ENCODE peak calls at places on chromosomes 3 and 15, in six cellular contexts. P, A, B, Y, S and U are unnamed samples.

GRCh38 chr3:46245155-46245554 is 2.9 kb downstream of the CCR3 start:
- DNase-seq in P (no peak), A (no peak), B (no peak), Y (no peak), S (no peak), U (no peak)

GRCh38 chr3:64355473-64355872 is 130.2 kb upstream of the PRICKLE2 start:
- DNase-seq in P (no peak), A (no peak), B (no peak), Y (peak), S (peak), U (no peak)

GRCh38 chr3:94001825-94002495 is 22.0 kb downstream of the ARL13B start:
- DNase-seq in P (no peak), A (no peak), B (no peak), Y (no peak), S (no peak), U (no peak)

GRCh38 chr15:43749690-43750345 is 3.6 kb downstream of the PDIA3 start:
- DNase-seq in P (no peak), A (peak), B (no peak), Y (peak), S (peak), U (no peak)

GRCh38 chr3:157174265-157174615 is 14.3 kb upstream of the CCNL1 start:
- DNase-seq in P (no peak), A (no peak), B (no peak), Y (no peak), S (no peak), U (no peak)

GRCh38 chr3:112847692-112848091 is 1.0 kb upstream of the CD200R1L start:
- DNase-seq in P (no peak), A (peak), B (no peak), Y (peak), S (peak), U (no peak)

GRCh38 chr15:89167267-89168176 is 53.9 kb downstream of the RLBP1 start:
- DNase-seq in P (peak), A (no peak), B (peak), Y (no peak), S (no peak), U (no peak)

GRCh38 chr3:74059301-74059700 is 434.6 kb upstream of the PDZRN3 start:
- DNase-seq in P (no peak), A (no peak), B (no peak), Y (no peak), S (no peak), U (no peak)

GRCh38 chr3:48428088-48428862 is 1.6 kb downstream of the PLXNB1 start:
- DNase-seq in P (no peak), A (no peak), B (peak), Y (peak), S (no peak), U (no peak)

GRCh38 chr3:193474446-193474845 is 80.2 kb downstream of the ATP13A4 start:
- DNase-seq in P (no peak), A (no peak), B (no peak), Y (no peak), S (no peak), U (no peak)

GRCh38 chr15:80749589-80749988 is 29.6 kb upstream of the CEMIP start:
- DNase-seq in P (no peak), A (no peak), B (no peak), Y (no peak), S (no peak), U (no peak)

GRCh38 chr3:117939628-117940027 is 1095.0 kb downstream of the IGSF11 start:
- DNase-seq in P (no peak), A (no peak), B (no peak), Y (no peak), S (no peak), U (no peak)

GRCh38 chr3:128503164-128503651 is 10.2 kb upstream of the GATA2 start:
- DNase-seq in P (no peak), A (no peak), B (peak), Y (no peak), S (no peak), U (no peak)

GRCh38 chr15:80727596-80727995 is 32.5 kb downstream of the ABHD17C start:
- DNase-seq in P (no peak), A (no peak), B (no peak), Y (no peak), S (no peak), U (no peak)

GRCh38 chr3:125067225-125067624 is 11.4 kb upstream of the HEG1 start:
- DNase-seq in P (no peak), A (no peak), B (no peak), Y (no peak), S (no peak), U (no peak)

GRCh38 chr15:29132786-29133185 is 136.8 kb downstream of the NSMCE3 start:
- DNase-seq in P (no peak), A (no peak), B (no peak), Y (peak), S (no peak), U (no peak)

GRCh38 chr3:14118400-14119165 is 6.1 kb downstream of the CHCHD4 start:
- DNase-seq in P (no peak), A (no peak), B (no peak), Y (no peak), S (no peak), U (no peak)

GRCh38 chr3:149648525-149648924 is 9.3 kb downstream of the WWTR1 start:
- DNase-seq in P (no peak), A (no peak), B (no peak), Y (no peak), S (no peak), U (no peak)

GRCh38 chr3:52291508-52292181 is 4.0 kb downstream of the GLYCTK start:
- DNase-seq in P (no peak), A (peak), B (peak), Y (peak), S (peak), U (no peak)

GRCh38 chr3:172625404-172625803 is 85.5 kb downstream of the NCEH1 start:
- DNase-seq in P (no peak), A (no peak), B (peak), Y (no peak), S (no peak), U (no peak)

GRCh38 chr3:116614795-116615362 is 94.7 kb upstream of the TUSC7 start:
- DNase-seq in P (no peak), A (no peak), B (peak), Y (no peak), S (no peak), U (no peak)

GRCh38 chr3:72903004-72903403 is 15.2 kb downstream of the GXYLT2 start:
- DNase-seq in P (no peak), A (no peak), B (no peak), Y (no peak), S (no peak), U (no peak)

GRCh38 chr15:96322401-96323249 is 7.9 kb upstream of the NR2F2 start:
- DNase-seq in P (no peak), A (no peak), B (no peak), Y (no peak), S (no peak), U (no peak)

GRCh38 chr3:11371758-11372157 is 99.6 kb downstream of the ATG7 start:
- DNase-seq in P (no peak), A (no peak), B (peak), Y (no peak), S (no peak), U (no peak)

GRCh38 chr3:16338999-16339398 is 74.0 kb downstream of the OXNAD1 start:
- DNase-seq in P (no peak), A (no peak), B (peak), Y (no peak), S (no peak), U (no peak)

GRCh38 chr3:105527949-105528348 is 161.2 kb downstream of the ALCAM start:
- DNase-seq in P (peak), A (no peak), B (peak), Y (no peak), S (no peak), U (no peak)

GRCh38 chr3:160754855-160755747 is 930 bp upstream of the PPM1L start:
- DNase-seq in P (peak), A (peak), B (peak), Y (peak), S (peak), U (peak)
- H3K27ac ChIP-seq in P (peak), A (peak), B (peak), Y (peak), S (peak), U (peak)

DNA sequence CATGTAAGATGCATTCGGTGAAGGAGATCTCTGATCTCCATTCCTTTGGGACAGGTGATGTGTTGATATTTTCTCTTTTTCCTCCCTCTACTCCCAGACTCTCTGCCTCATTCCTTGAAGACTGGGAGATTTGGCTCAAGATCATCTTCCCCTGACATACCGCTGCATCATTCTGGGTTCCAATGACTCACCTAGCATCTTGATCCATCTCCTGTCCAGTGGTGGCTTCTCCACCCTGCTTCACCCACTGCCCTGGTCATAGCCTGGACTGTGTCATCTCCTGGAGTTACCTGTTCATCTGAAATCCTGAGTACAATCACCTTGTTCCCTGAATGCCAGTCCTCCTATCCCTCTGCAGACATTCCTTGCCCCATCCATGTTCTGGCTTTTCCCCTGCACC is 57.4 kb upstream of the TRAK1 start:
- DNase-seq in P (no peak), A (no peak), B (no peak), Y (peak), S (no peak), U (no peak)
- H3K27ac ChIP-seq in P (no peak), A (no peak), B (no peak), Y (peak), S (no peak), U (peak)

GRCh38 chr3:13063225-13063624 is 10.0 kb downstream of the IQSEC1 start:
- DNase-seq in P (no peak), A (no peak), B (no peak), Y (no peak), S (no peak), U (no peak)

GRCh38 chr3:13064469-13064868 is 8.8 kb downstream of the IQSEC1 start:
- DNase-seq in P (no peak), A (no peak), B (no peak), Y (no peak), S (no peak), U (no peak)

GRCh38 chr3:13065727-13066126 is 7.5 kb downstream of the IQSEC1 start:
- DNase-seq in P (no peak), A (no peak), B (no peak), Y (no peak), S (no peak), U (no peak)

GRCh38 chr3:13066236-13066635 is 7.0 kb downstream of the IQSEC1 start:
- DNase-seq in P (no peak), A (no peak), B (no peak), Y (no peak), S (no peak), U (no peak)

DNA sequence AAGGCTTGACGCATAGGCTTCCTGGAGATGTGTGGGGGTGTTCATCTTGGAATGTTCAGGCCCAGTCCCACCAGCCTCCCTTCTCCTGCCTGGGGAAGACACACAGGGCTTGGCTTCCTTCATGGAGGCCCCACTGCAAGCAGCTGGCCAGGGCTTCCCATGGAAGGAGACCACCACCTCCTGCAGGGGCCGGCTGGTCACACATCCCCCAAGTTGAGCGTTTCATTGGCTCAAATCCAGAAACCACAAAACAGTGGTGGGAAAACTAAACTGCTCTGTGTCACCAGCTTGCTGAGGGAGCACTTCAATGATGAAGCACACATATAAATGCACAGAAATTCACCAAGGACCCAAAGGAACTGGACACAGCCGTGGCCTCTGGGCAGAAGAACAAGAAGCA is 8.3 kb downstream of the IQSEC1 start:
- DNase-seq in P (no peak), A (no peak), B (peak), Y (no peak), S (no peak), U (no peak)
- H3K27ac ChIP-seq in P (no peak), A (no peak), B (no peak), Y (no peak), S (no peak), U (no peak)

GRCh38 chr15:74406517-74406916 is 27.2 kb downstream of the SEMA7A start:
- DNase-seq in P (no peak), A (no peak), B (no peak), Y (no peak), S (no peak), U (no peak)
- H3K27ac ChIP-seq in P (peak), A (no peak), B (no peak), Y (no peak), S (no peak), U (no peak)

DNA sequence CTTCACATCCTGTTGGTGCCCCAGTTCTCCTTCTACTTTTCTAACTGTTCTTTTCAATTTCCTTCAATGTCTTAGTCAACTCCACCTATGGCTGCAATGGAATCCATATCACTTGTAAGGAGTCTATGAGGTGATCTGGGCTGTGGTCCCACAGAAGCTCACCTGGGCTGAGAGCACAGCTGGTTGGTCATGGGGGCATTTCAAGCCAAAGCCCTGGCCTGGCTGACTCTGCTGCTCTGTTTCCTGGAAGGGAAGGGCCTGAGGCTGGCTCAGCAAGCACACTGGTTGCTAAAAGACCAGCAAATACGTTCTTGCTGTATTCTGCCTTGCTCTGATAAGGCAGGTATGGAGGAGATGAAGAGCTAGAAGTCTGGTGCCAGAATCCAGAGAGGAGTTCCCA is 29.0 kb downstream of the AMOTL2 start:
- DNase-seq in P (no peak), A (no peak), B (no peak), Y (peak), S (no peak), U (no peak)
- H3K27ac ChIP-seq in P (no peak), A (no peak), B (no peak), Y (no peak), S (no peak), U (no peak)